ENCODE peak calls at places on chromosomes 11 and 22, in eight cellular contexts. Q is GM23248, X is ovary, I is suprapubic skin, L is lower lobe of right lung, Y is tibial nerve, O is hepatocyte, T is esophagus squamous epithelium. P is an unnamed sample. For H3K4me1, the result is how much of the 10 kb centered on the place peaks cover.

GRCh38 chr22:38737302-38738060 is 18.3 kb downstream of the SUN2 start:
- DNase-seq in L (peak), Q (peak), O (no peak), I (no peak), Y (no peak), X (no peak), T (no peak), P (no peak)

GRCh38 chr22:27848005-27848404 is 46.4 kb upstream of the MN1 start:
- DNase-seq in Q (no peak), T (no peak), I (no peak), X (no peak), O (no peak), Y (no peak), L (no peak), P (no peak)

GRCh38 chr11:37972691-37973090 is 1374.7 kb upstream of the RAG2 start:
- DNase-seq in T (no peak), X (no peak), I (no peak), O (no peak), Y (no peak), L (no peak), Q (no peak), P (no peak)

GRCh38 chr22:31583861-31584485 is 78.0 kb downstream of the PISD start:
- DNase-seq in Y (no peak), L (no peak), X (no peak), O (no peak), Q (peak), I (no peak), T (no peak), P (no peak)

GRCh38 chr11:62071408-62071807 is 52.4 kb upstream of the INCENP start:
- DNase-seq in T (no peak), X (no peak), I (no peak), O (no peak), Q (peak), Y (no peak), L (no peak), P (no peak)

GRCh38 chr11:130740819-130741218 is 175.5 kb downstream of the SNX19 start:
- DNase-seq in Y (no peak), L (no peak), O (no peak), X (no peak), Q (peak), T (no peak), I (no peak), P (no peak)

GRCh38 chr22:33635766-33636165 is 284.5 kb downstream of the LARGE1 start:
- DNase-seq in Q (no peak), Y (no peak), T (no peak), I (no peak), O (no peak), L (no peak), X (no peak), P (no peak)

GRCh38 chr22:45774016-45774670 is 102.5 kb downstream of the ATXN10 start:
- DNase-seq in X (no peak), T (no peak), O (no peak), I (no peak), Q (no peak), Y (no peak), L (no peak), P (no peak)

GRCh38 chr11:12678092-12678491 is 3.9 kb downstream of the TEAD1 start:
- DNase-seq in Y (no peak), O (no peak), Q (no peak), L (no peak), T (no peak), I (no peak), X (no peak), P (peak)

GRCh38 chr11:109911488-109911887 is 181.7 kb upstream of the ZC3H12C start:
- DNase-seq in I (no peak), X (no peak), Q (peak), O (no peak), T (no peak), Y (no peak), L (no peak), P (no peak)

GRCh38 chr11:2987881-2988280 is 4.2 kb downstream of the NAP1L4 start:
- DNase-seq in O (no peak), I (no peak), T (no peak), X (no peak), Q (peak), Y (no peak), L (no peak), P (no peak)

GRCh38 chr11:45926001-45926401 is 3.5 kb downstream of the LARGE2 start:
- DNase-seq in T (no peak), O (no peak), L (no peak), I (peak), X (no peak), Q (no peak), Y (no peak), P (no peak)

GRCh38 chr22:35921777-35922176 is 106.8 kb downstream of the RBFOX2 start:
- DNase-seq in I (peak), O (peak), L (no peak), X (peak), Q (peak), T (no peak), Y (peak), P (no peak)

GRCh38 chr22:48940988-48941902 is 886.4 kb downstream of the BRD1 start:
- DNase-seq in I (peak), T (no peak), Y (no peak), Q (no peak), X (no peak), L (no peak), O (no peak), P (peak)

GRCh38 chr22:42091446-42091764 is 833 bp upstream of the NDUFA6 start:
- DNase-seq in T (no peak), O (no peak), Q (no peak), Y (no peak), X (no peak), L (no peak), I (no peak), P (no peak)

DNA sequence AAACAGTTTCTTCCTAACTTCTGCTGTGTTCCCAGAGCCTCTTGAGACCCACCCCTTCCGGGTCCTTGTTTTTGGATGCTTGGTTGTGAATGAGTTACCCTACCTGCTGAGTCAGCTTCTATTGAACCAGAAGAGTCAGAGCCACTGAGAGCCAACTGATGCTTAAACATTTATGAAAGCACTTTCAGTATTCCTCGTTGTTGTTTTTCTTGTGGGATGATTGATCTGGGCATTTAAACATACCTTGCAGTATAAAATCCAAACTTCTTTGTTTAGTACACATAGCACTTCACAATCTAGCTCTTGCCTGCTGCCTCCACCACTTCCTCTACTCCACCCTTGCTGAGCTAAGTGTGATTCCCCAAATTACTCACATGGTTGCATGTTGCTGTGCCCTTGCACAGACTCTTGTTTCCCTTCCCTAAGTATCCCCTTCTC is 5.5 kb downstream of the PRSS23 start:
- DNase-seq in O (no peak), I (no peak), L (no peak), Q (peak), Y (no peak), T (no peak), X (no peak), P (no peak)
- H3K4me1 ChIP-seq in O (under half), I (under half), L (under half), Q (half or more), Y (half or more), T (under half), X (under half), P (half or more)

DNA sequence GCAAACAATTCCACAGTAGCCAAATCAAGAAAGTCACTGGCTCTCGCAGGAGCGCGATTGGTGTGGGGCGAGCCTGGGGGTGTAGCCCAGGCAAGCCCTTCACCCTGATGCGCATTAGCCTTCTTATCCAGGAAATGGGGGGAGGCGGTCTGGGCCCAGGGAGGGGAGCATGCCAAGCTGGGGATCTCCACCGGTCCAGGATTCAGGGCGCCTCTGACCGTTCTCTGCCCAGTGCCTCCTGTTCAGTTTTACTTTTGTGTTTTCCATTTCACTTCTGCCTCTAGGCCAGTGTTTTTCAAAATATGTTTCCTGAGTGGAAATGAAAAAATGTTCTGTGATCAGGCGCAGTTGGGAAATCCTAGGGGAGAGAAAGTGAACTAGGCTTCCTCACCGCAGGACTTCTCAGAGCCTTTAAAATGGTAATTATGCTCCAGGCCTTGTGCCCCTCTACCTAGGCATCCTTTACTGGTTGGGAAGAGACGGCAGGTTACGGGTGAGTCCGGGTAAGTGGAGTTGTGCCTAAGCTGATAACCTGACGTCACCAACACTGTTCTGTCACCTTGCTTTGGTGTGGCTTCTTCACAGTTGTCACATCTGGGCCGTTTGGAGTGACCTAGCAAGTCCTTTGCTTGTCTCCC is 18.4 kb downstream of the LRP5 start:
- DNase-seq in O (no peak), I (no peak), Q (no peak), Y (no peak), L (no peak), T (no peak), X (no peak), P (no peak)
- H3K4me1 ChIP-seq in O (half or more), I (half or more), Q (under half), Y (half or more), L (half or more), T (half or more), X (under half), P (half or more)

GRCh38 chr11:10906521-10906920 is 48.7 kb upstream of the ZBED5 start:
- DNase-seq in L (no peak), O (no peak), X (no peak), Q (peak), T (no peak), Y (no peak), I (no peak), P (no peak)
- H3K4me1 ChIP-seq in L (under half), O (under half), X (under half), Q (under half), T (under half), Y (under half), I (under half), P (under half)

GRCh38 chr11:24872912-24873311 is 376.1 kb downstream of the LUZP2 start:
- DNase-seq in X (no peak), T (no peak), Q (no peak), O (no peak), I (no peak), Y (no peak), L (no peak), P (no peak)
- H3K4me1 ChIP-seq in X (under half), T (under half), Q (under half), O (under half), I (under half), Y (under half), L (under half), P (under half)

GRCh38 chr22:39958009-39958711 is 2.0 kb upstream of the TMA7B start:
- DNase-seq in I (no peak), X (no peak), O (no peak), Y (no peak), T (no peak), Q (no peak), L (no peak), P (no peak)

GRCh38 chr22:39960791-39961746 is 872 bp downstream of the TMA7B start:
- DNase-seq in L (no peak), T (no peak), Y (no peak), O (peak), I (no peak), X (no peak), Q (peak), P (no peak)

GRCh38 chr22:39958916-39959639 is 1.1 kb upstream of the TMA7B start:
- DNase-seq in Q (no peak), I (no peak), Y (no peak), O (no peak), X (no peak), T (no peak), L (no peak), P (no peak)

GRCh38 chr22:39962071-39962470 is 1.9 kb downstream of the TMA7B start:
- DNase-seq in I (no peak), Y (no peak), O (no peak), T (no peak), Q (no peak), X (no peak), L (no peak), P (no peak)

DNA sequence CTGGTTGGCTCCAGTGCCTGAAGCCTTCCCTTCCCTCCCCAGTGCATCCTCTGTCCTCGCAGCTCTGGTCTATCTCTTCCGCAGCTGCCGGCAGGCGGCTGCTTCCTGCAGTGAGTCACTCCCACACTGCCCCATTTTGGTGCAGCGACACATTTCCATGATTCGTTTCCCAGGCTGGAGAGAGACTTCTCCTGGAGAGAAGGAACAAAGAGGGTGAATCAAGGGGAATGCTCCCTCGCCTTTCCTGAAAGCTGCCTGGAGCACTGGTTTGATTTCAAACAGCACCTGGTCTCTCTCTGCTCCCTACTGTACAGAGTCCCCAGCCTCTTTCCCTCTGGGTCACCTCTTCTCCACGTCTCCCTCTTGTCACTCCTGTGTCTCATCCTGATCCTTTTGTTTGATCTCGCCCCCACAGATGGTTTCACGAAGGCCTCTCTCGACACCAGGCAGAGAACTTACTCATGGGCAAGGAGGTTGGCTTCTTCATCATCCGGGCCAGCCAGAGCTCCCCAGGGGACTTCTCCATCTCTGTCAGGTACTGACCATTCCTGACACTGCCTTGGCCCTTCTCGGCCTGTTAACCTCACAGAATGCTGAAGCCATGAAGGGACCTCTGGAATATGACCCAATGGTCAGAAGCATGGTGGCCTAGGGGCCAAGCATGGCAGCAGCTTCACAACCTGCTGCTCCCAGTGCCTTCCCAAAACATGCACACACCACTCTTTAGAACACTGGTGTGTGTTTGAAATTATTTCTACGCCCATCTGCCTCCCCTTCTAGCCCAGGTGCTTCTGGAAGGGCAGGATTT is at the start of gene TMA7B:
- DNase-seq in Y (no peak), X (no peak), I (no peak), T (no peak), L (no peak), Q (peak), O (peak), P (no peak)
- H3K4me1 ChIP-seq in Y (under half), X (under half), I (under half), T (under half), L (under half), Q (under half), O (under half), P (under half)